ENCODE peak calls at places on chromosomes 7 and 10, in six cellular contexts. One of them, this sample, is unnamed.

GRCh38 chr10:99540673-99541531 is 8.2 kb downstream of the NKX2-3 start:
- DNase-seq in LoVo: peak; percentile 66
- DNase-seq in gastrocnemius medialis: no peak
- DNase-seq in NCI-H345: no peak
- DNase-seq in GM12891: no peak
- DNase-seq in pancreas: peak; percentile 48
- DNase-seq in this sample: no peak

GRCh38 chr10:48880016-48880705 is 59.5 kb downstream of the LRRC18 start:
- DNase-seq in GM12891: no peak
- DNase-seq in gastrocnemius medialis: no peak
- DNase-seq in LoVo: no peak
- DNase-seq in pancreas: no peak
- DNase-seq in NCI-H345: peak; percentile 77
- DNase-seq in this sample: no peak

GRCh38 chr7:106622654-106623314 is 38.2 kb downstream of the CCDC71L start:
- DNase-seq in GM12891: no peak
- DNase-seq in NCI-H345: no peak
- DNase-seq in pancreas: no peak
- DNase-seq in gastrocnemius medialis: no peak
- DNase-seq in LoVo: no peak
- DNase-seq in this sample: no peak

GRCh38 chr7:14747701-14748100 is 154.8 kb downstream of the DGKB start:
- DNase-seq in NCI-H345: no peak
- DNase-seq in gastrocnemius medialis: no peak
- DNase-seq in GM12891: no peak
- DNase-seq in pancreas: no peak
- DNase-seq in LoVo: no peak
- DNase-seq in this sample: no peak

GRCh38 chr7:111753968-111754367 is 191.7 kb upstream of the IMMP2L start:
- DNase-seq in GM12891: no peak
- DNase-seq in gastrocnemius medialis: no peak
- DNase-seq in NCI-H345: no peak
- DNase-seq in LoVo: no peak
- DNase-seq in pancreas: no peak
- DNase-seq in this sample: no peak

GRCh38 chr7:140723002-140723401 is 26.5 kb downstream of the NDUFB2 start:
- DNase-seq in GM12891: no peak
- DNase-seq in pancreas: no peak
- DNase-seq in NCI-H345: no peak
- DNase-seq in LoVo: no peak
- DNase-seq in gastrocnemius medialis: no peak
- DNase-seq in this sample: no peak

GRCh38 chr7:14761506-14762296 is 140.8 kb downstream of the DGKB start:
- DNase-seq in GM12891: no peak
- DNase-seq in pancreas: peak; percentile 61
- DNase-seq in LoVo: no peak
- DNase-seq in gastrocnemius medialis: peak; percentile 93
- DNase-seq in NCI-H345: peak; percentile 86
- DNase-seq in this sample: peak; percentile 74

GRCh38 chr10:61761825-61762217 is 99.1 kb downstream of the CABCOCO1 start:
- DNase-seq in GM12891: no peak
- DNase-seq in gastrocnemius medialis: no peak
- DNase-seq in LoVo: peak; percentile 45
- DNase-seq in pancreas: no peak
- DNase-seq in NCI-H345: no peak
- DNase-seq in this sample: peak; percentile 35

This sample was measured in prostate gland.